ENCODE peak calls at places on chromosomes 7 and 10, in six cellular contexts. N is Peyer's patch, Y is HuH-7.5, C is A172, T is LoVo, W is AML-193. Q is an unnamed sample.

GRCh38 chr10:69007260-69007659 is 18.7 kb downstream of the KIFBP start:
- DNase-seq in N (no peak), T (no peak), C (no peak), W (peak), Y (no peak), Q (no peak)

GRCh38 chr7:18210382-18210781 is 182.7 kb upstream of the PRPS1L1 start:
- DNase-seq in T (no peak), N (no peak), Y (no peak), C (no peak), W (no peak), Q (no peak)

GRCh38 chr10:16519250-16519907 is 2.3 kb downstream of the C1QL3 start:
- DNase-seq in N (no peak), W (no peak), Y (no peak), C (no peak), T (no peak), Q (no peak)

GRCh38 chr10:95241533-95241932 is 47.5 kb downstream of the ACSM6 start:
- DNase-seq in N (no peak), W (no peak), C (peak), Y (no peak), T (no peak), Q (no peak)

GRCh38 chr10:86363184-86363832 is 3.3 kb downstream of the GRID1 start:
- DNase-seq in N (no peak), C (no peak), T (no peak), Y (peak), W (no peak), Q (peak)

GRCh38 chr7:4818000-4818794 is 42.8 kb downstream of the AP5Z1 start:
- DNase-seq in W (no peak), C (no peak), T (no peak), N (no peak), Y (no peak), Q (no peak)

GRCh38 chr7:149716007-149716931 is 57.1 kb downstream of the ZNF467 start:
- DNase-seq in W (no peak), N (no peak), T (no peak), Y (no peak), C (no peak), Q (peak)

GRCh38 chr7:157656195-157656769 is 319.5 kb downstream of the DNAJB6 start:
- DNase-seq in W (no peak), T (no peak), C (no peak), Y (no peak), N (no peak), Q (no peak)

GRCh38 chr7:94510582-94511456 is 1.2 kb downstream of the CASD1 start:
- DNase-seq in Y (peak), C (peak), T (peak), N (peak), W (peak), Q (peak)

GRCh38 chr7:124480821-124481290 is 284.7 kb downstream of the GPR37 start:
- DNase-seq in C (no peak), Y (no peak), W (no peak), N (no peak), T (no peak), Q (no peak)

GRCh38 chr10:118672766-118673715 is 77.6 kb upstream of the PRLHR start:
- DNase-seq in T (no peak), C (no peak), Y (no peak), W (no peak), N (no peak), Q (no peak)

GRCh38 chr7:29807179-29807841 is 1.0 kb downstream of the WIPF3 start:
- DNase-seq in W (no peak), C (no peak), T (peak), N (no peak), Y (peak), Q (peak)